ENCODE peak calls at places on chromosomes 12 and 14, in five cellular contexts. One of them, this sample, is unnamed.

GRCh38 chr12:92519284-92519683 is 183.5 kb upstream of the PLEKHG7 start:
- DNase-seq in ELR: no peak
- DNase-seq in GM10248: no peak
- DNase-seq in C1 segment of cervical spinal cord: no peak
- DNase-seq in skeletal muscle cell: no peak
- DNase-seq in this sample: no peak

GRCh38 chr14:50801706-50802105 is 29.3 kb downstream of the NIN start:
- DNase-seq in ELR: peak; percentile 81
- DNase-seq in skeletal muscle cell: no peak
- DNase-seq in C1 segment of cervical spinal cord: no peak
- DNase-seq in GM10248: no peak
- DNase-seq in this sample: no peak

GRCh38 chr14:23153891-23154796 is 29.3 kb downstream of the SLC7A8 start:
- DNase-seq in ELR: peak; percentile 42
- DNase-seq in skeletal muscle cell: peak; percentile 65
- DNase-seq in GM10248: no peak
- DNase-seq in C1 segment of cervical spinal cord: peak; percentile 53
- DNase-seq in this sample: no peak

GRCh38 chr12:53468286-53468685 is 16.4 kb downstream of the PCBP2 start:
- DNase-seq in ELR: no peak
- DNase-seq in C1 segment of cervical spinal cord: no peak
- DNase-seq in GM10248: no peak
- DNase-seq in skeletal muscle cell: no peak
- DNase-seq in this sample: peak; percentile 18

GRCh38 chr12:31773223-31773750 is 44.5 kb upstream of the AMN1 start:
- DNase-seq in GM10248: no peak
- DNase-seq in skeletal muscle cell: no peak
- DNase-seq in C1 segment of cervical spinal cord: no peak
- DNase-seq in ELR: no peak
- DNase-seq in this sample: no peak

GRCh38 chr12:9103050-9103854 is 12.5 kb downstream of the A2M start:
- DNase-seq in GM10248: no peak
- DNase-seq in skeletal muscle cell: no peak
- DNase-seq in C1 segment of cervical spinal cord: no peak
- DNase-seq in ELR: no peak
- DNase-seq in this sample: no peak

GRCh38 chr12:111031956-111032919 is 111.9 kb upstream of the MYL2 start:
- DNase-seq in ELR: no peak
- DNase-seq in skeletal muscle cell: no peak
- DNase-seq in C1 segment of cervical spinal cord: no peak
- DNase-seq in GM10248: no peak
- DNase-seq in this sample: no peak

GRCh38 chr12:62784576-62784975 is 150.4 kb downstream of the PPM1H start:
- DNase-seq in C1 segment of cervical spinal cord: no peak
- DNase-seq in GM10248: no peak
- DNase-seq in skeletal muscle cell: no peak
- DNase-seq in ELR: peak; percentile 38
- DNase-seq in this sample: no peak

GRCh38 chr14:101926620-101927019 is 37.8 kb upstream of the DYNC1H1 start:
- DNase-seq in GM10248: no peak
- DNase-seq in skeletal muscle cell: no peak
- DNase-seq in C1 segment of cervical spinal cord: no peak
- DNase-seq in ELR: no peak
- DNase-seq in this sample: no peak

GRCh38 chr12:25377475-25378179 is 126.9 kb upstream of the KRAS start:
- DNase-seq in C1 segment of cervical spinal cord: no peak
- DNase-seq in GM10248: no peak
- DNase-seq in skeletal muscle cell: peak; percentile 69
- DNase-seq in ELR: peak; percentile 74
- DNase-seq in this sample: no peak

GRCh38 chr12:18258929-18259328 is 2.4 kb upstream of the PIK3C2G start:
- DNase-seq in C1 segment of cervical spinal cord: no peak
- DNase-seq in ELR: no peak
- DNase-seq in skeletal muscle cell: no peak
- DNase-seq in GM10248: no peak
- DNase-seq in this sample: no peak

GRCh38 chr14:61561657-61562276 is 133.5 kb upstream of the HIF1A start:
- DNase-seq in C1 segment of cervical spinal cord: no peak
- DNase-seq in ELR: peak; percentile 98
- DNase-seq in GM10248: no peak
- DNase-seq in skeletal muscle cell: peak; percentile 96
- DNase-seq in this sample: no peak

This sample was measured in MM.1S.